ENCODE peak calls at places on chromosome 5, in five cellular contexts. E, H, S, F and O are unnamed samples.
A peak's percentile ranks its signal among the peaks of the same experiment; 100 is the strongest.

GRCh38 chr5:34007116-34007674 is 655 bp downstream of the AMACR start:
- DNase-seq in E (no peak), H (no peak), S (no peak), F (no peak), O (peak; percentile 25)

GRCh38 chr5:170049713-170050112 is 56.0 kb upstream of the FOXI1 start:
- DNase-seq in E (no peak), H (no peak), S (no peak), F (no peak), O (no peak)

GRCh38 chr5:66929995-66930394 is 266.6 kb downstream of the CD180 start:
- DNase-seq in E (no peak), H (no peak), S (no peak), F (no peak), O (no peak)

GRCh38 chr5:42604171-42604711 is 152.4 kb upstream of the CCDC152 start:
- DNase-seq in E (no peak), H (no peak), S (no peak), F (no peak), O (no peak)

GRCh38 chr5:54518146-54519082 is 855 bp downstream of the SNX18 start:
- DNase-seq in E (peak; percentile 57), H (peak; percentile 64), S (no peak), F (peak; percentile 34), O (peak; percentile 57)

GRCh38 chr5:14202462-14202861 is 59.3 kb downstream of the TRIO start:
- DNase-seq in E (no peak), H (no peak), S (no peak), F (no peak), O (peak; percentile 78)

GRCh38 chr5:142896325-142897007 is 126.3 kb downstream of the ARHGAP26 start:
- DNase-seq in E (no peak), H (no peak), S (no peak), F (no peak), O (no peak)

GRCh38 chr5:142426676-142427364 is 102.0 kb upstream of the SPRY4 start:
- DNase-seq in E (no peak), H (no peak), S (no peak), F (no peak), O (no peak)

GRCh38 chr5:93145019-93145418 is 436.0 kb downstream of the NR2F1-AS1 start:
- DNase-seq in E (no peak), H (no peak), S (no peak), F (no peak), O (no peak)

GRCh38 chr5:39902626-39903025 is 477.8 kb upstream of the DAB2 start:
- DNase-seq in E (no peak), H (no peak), S (no peak), F (no peak), O (no peak)

GRCh38 chr5:132526290-132526973 is 16.9 kb downstream of the IL5 start:
- DNase-seq in E (peak; percentile 64), H (peak; percentile 23), S (peak; percentile 48), F (no peak), O (peak; percentile 76)

GRCh38 chr5:144203750-144204596 is 33.3 kb downstream of the KCTD16 start:
- DNase-seq in E (peak; percentile 53), H (peak; percentile 27), S (peak; percentile 59), F (no peak), O (peak; percentile 74)

GRCh38 chr5:144206136-144206535 is 35.5 kb downstream of the KCTD16 start:
- DNase-seq in E (no peak), H (no peak), S (no peak), F (no peak), O (peak; percentile 26)

GRCh38 chr5:131082034-131082550 is 83.0 kb downstream of the HINT1 start:
- DNase-seq in E (no peak), H (no peak), S (no peak), F (no peak), O (no peak)